ENCODE peak calls at places on chromosome 15, in ten cellular contexts. D is activated CD4-positive, alpha-beta T cell treated with anti-CD3 and anti-CD28 coated beads, Interleukin-2, amount 50 U/mL, for 24 hours; F is left cardiac atrium; S is activated gamma-delta T cell treated with anti-CD3 and anti-CD28 coated beads, Interleukin-2, amount 50 U/mL, for 16 hours; T is COR-L47; R is activated T-helper 1 cell treated with Interleukin-2 at 50 U/mL for 16 hours; P is IMR-90; Z is AG09309; M is B cell; V is RWPE1. N is an unnamed sample.

GRCh38 chr15:59394166-59394661 is 21.5 kb upstream of the MYO1E start:
- DNase-seq in S (no peak), T (no peak), F (no peak), R (no peak), V (no peak), Z (no peak), M (no peak), D (no peak), P (no peak), N (no peak)

GRCh38 chr15:36737430-36737891 is 158.0 kb downstream of the CDIN1 start:
- DNase-seq in M (no peak), V (peak; percentile 42), P (peak; percentile 83), D (no peak), S (no peak), T (no peak), F (no peak), R (no peak), Z (peak; percentile 3), N (peak; percentile 10)

GRCh38 chr15:37764733-37765191 is 169.7 kb upstream of the TMCO5A start:
- DNase-seq in D (peak; percentile 8), F (no peak), M (no peak), S (no peak), V (peak; percentile 36), T (peak; percentile 49), P (peak; percentile 74), R (no peak), Z (peak; percentile 8), N (peak; percentile 64)

GRCh38 chr15:82044373-82045178 is 1.2 kb downstream of the MEX3B start:
- DNase-seq in F (peak; percentile 53), D (no peak), V (peak; percentile 28), Z (no peak), T (peak; percentile 18), R (no peak), M (peak; percentile 44), P (peak; percentile 81), S (peak; percentile 10), N (peak; percentile 76)

GRCh38 chr15:23003736-23004135 is 23.6 kb upstream of the CYFIP1 start:
- DNase-seq in R (no peak), F (no peak), M (no peak), V (no peak), T (no peak), Z (no peak), S (no peak), P (no peak), D (no peak), N (no peak)

GRCh38 chr15:98694153-98694552 is 45.8 kb downstream of the IGF1R start:
- DNase-seq in S (no peak), R (no peak), V (no peak), D (no peak), Z (no peak), T (no peak), P (no peak), F (no peak), M (no peak), N (no peak)

GRCh38 chr15:80174017-80174746 is 21.4 kb downstream of the FAH start:
- DNase-seq in P (peak; percentile 83), R (no peak), M (no peak), V (no peak), T (no peak), S (no peak), F (no peak), Z (no peak), D (no peak), N (peak; percentile 45)

GRCh38 chr15:89740137-89740536 is 10.9 kb downstream of the MESP1 start:
- DNase-seq in V (peak; percentile 80), M (peak; percentile 72), S (peak; percentile 45), F (no peak), P (peak; percentile 71), Z (no peak), D (peak; percentile 49), T (peak; percentile 58), R (peak; percentile 19), N (peak; percentile 88)

GRCh38 chr15:89139613-89140499 is 51.6 kb downstream of the ABHD2 start:
- DNase-seq in Z (no peak), F (no peak), T (no peak), P (no peak), V (no peak), R (no peak), M (no peak), D (no peak), S (no peak), N (no peak)